ENCODE peak calls at places on chromosomes 11 and 22, in four cellular contexts. D, A, P and M are unnamed samples.

GRCh38 chr11:108117746-108118371 is 3.5 kb upstream of the ACAT1 start:
- DNase-seq in P (peak), A (no peak), D (no peak), M (peak)

GRCh38 chr11:105670811-105671210 is 60.9 kb downstream of the GRIA4 start:
- DNase-seq in A (no peak), P (no peak), D (no peak), M (no peak)

GRCh38 chr11:120182357-120182756 is 28.5 kb upstream of the OAF start:
- DNase-seq in A (no peak), D (no peak), P (no peak), M (no peak)

GRCh38 chr22:27994481-27995331 is 75.7 kb upstream of the PITPNB start:
- DNase-seq in D (no peak), P (no peak), A (peak), M (no peak)

GRCh38 chr11:74639533-74639932 is 47.2 kb downstream of the POLD3 start:
- DNase-seq in P (no peak), A (peak), D (no peak), M (no peak)

GRCh38 chr22:46001426-46002106 is 24.6 kb upstream of the WNT7B start:
- DNase-seq in A (no peak), P (no peak), D (no peak), M (no peak)

GRCh38 chr22:29820941-29821789 is 16.9 kb downstream of the ASCC2 start:
- DNase-seq in P (peak), D (peak), A (no peak), M (peak)

GRCh38 chr11:63838682-63839507 is at the start of gene MARK2:
- DNase-seq in A (peak), P (peak), D (peak), M (peak)

GRCh38 chr11:72405009-72405408 is 29.3 kb downstream of the CLPB start:
- DNase-seq in A (no peak), P (no peak), D (no peak), M (no peak)